ENCODE peak calls at places on chromosomes 1 and 21, in nine cellular contexts. J is K562; S is ovary; N is thyroid gland; X is CD8-positive, alpha-beta T cell; P is NB4; I is H9; W is A549; M is GM20000. Z is an unnamed sample.
A peak's percentile ranks its signal among the peaks of the same experiment; 100 is the strongest.

GRCh38 chr1:153723687-153724086 is 4.2 kb upstream of the INTS3 start:
- DNase-seq in J (no peak), S (no peak), N (no peak), X (no peak), P (no peak), I (no peak), W (no peak), M (no peak), Z (no peak)

GRCh38 chr1:25797939-25798338 is 2.1 kb upstream of the SELENON start:
- DNase-seq in J (peak; percentile 67), S (no peak), N (no peak), X (peak; percentile 29), P (peak; percentile 65), I (peak; percentile 84), W (peak; percentile 60), M (no peak), Z (peak; percentile 52)

GRCh38 chr1:201468501-201468843 is 516 bp downstream of the PHLDA3 start:
- DNase-seq in J (no peak), S (peak; percentile 72), N (no peak), X (no peak), P (no peak), I (no peak), W (no peak), M (peak; percentile 69), Z (peak; percentile 60)

GRCh38 chr1:245809361-245809760 is 654.6 kb downstream of the KIF26B start:
- DNase-seq in J (no peak), S (no peak), N (no peak), X (no peak), P (peak; percentile 6), I (no peak), W (no peak), M (no peak), Z (no peak)

GRCh38 chr1:114756009-114756892 is 1.5 kb downstream of the CSDE1 start:
- DNase-seq in J (no peak), S (no peak), N (no peak), X (no peak), P (peak; percentile 6), I (no peak), W (no peak), M (peak; percentile 44), Z (no peak)

GRCh38 chr1:94398356-94398755 is 19.8 kb upstream of the ABCD3 start:
- DNase-seq in J (no peak), S (no peak), N (no peak), X (no peak), P (no peak), I (no peak), W (no peak), M (no peak), Z (no peak)

GRCh38 chr1:61202854-61203603 is 120.7 kb downstream of the NFIA start:
- DNase-seq in J (no peak), S (peak; percentile 29), N (no peak), X (no peak), P (no peak), I (no peak), W (no peak), M (no peak), Z (no peak)

GRCh38 chr1:89844236-89844807 is 23.5 kb downstream of the LRRC8D start:
- DNase-seq in J (no peak), S (no peak), N (no peak), X (peak; percentile 52), P (no peak), I (no peak), W (no peak), M (peak; percentile 46), Z (no peak)

GRCh38 chr1:50971748-50972305 is 1.8 kb downstream of the CDKN2C start:
- DNase-seq in J (no peak), S (no peak), N (no peak), X (no peak), P (no peak), I (no peak), W (no peak), M (peak; percentile 39), Z (no peak)

GRCh38 chr1:16164821-16165364 is 9.0 kb upstream of the EPHA2 start:
- DNase-seq in J (no peak), S (no peak), N (peak; percentile 47), X (no peak), P (no peak), I (no peak), W (no peak), M (no peak), Z (no peak)

GRCh38 chr21:35984654-35985366 is 75.5 kb downstream of the SETD4 start:
- DNase-seq in J (no peak), S (no peak), N (no peak), X (no peak), P (no peak), I (no peak), W (no peak), M (no peak), Z (no peak)
- TF ChIP-seq CTCF in J (no peak), S (no peak), N (no peak), X (no peak), P (no peak), I (peak; percentile 36), W (no peak), M (no peak), Z (no peak)

DNA sequence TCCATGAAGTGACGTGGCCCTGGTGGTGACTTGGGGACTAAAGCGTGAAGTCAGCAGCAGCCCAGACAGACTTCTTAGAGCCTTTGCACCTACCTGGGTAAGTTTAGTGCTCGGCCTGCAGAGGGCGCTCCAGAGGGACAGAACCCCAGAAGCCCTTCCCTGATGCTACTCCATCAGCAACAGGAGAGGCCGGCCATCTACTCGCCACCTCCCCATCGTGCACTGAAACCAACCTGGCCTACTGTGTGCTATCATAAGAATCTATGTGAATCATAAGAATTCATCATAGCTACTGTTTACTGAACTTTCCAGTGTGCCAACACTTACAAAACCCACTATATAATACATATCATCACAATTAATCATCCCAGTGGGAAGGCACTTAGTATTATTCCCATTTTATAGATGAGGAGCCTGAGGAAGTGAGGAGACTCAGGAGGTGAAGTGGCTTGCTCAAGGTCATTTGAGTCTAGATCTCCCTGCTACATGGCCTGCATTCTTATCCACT is 7.9 kb upstream of the EDN2 start:
- DNase-seq in J (peak; percentile 86), S (no peak), N (no peak), X (peak; percentile 20), P (peak; percentile 67), I (peak; percentile 83), W (no peak), M (peak; percentile 67), Z (no peak)
- TF ChIP-seq CTCF in J (peak; percentile 95), S (no peak), N (no peak), X (peak; percentile 26), P (peak; percentile 80), I (peak; percentile 86), W (peak; percentile 50), M (peak; percentile 56), Z (peak; percentile 43)

DNA sequence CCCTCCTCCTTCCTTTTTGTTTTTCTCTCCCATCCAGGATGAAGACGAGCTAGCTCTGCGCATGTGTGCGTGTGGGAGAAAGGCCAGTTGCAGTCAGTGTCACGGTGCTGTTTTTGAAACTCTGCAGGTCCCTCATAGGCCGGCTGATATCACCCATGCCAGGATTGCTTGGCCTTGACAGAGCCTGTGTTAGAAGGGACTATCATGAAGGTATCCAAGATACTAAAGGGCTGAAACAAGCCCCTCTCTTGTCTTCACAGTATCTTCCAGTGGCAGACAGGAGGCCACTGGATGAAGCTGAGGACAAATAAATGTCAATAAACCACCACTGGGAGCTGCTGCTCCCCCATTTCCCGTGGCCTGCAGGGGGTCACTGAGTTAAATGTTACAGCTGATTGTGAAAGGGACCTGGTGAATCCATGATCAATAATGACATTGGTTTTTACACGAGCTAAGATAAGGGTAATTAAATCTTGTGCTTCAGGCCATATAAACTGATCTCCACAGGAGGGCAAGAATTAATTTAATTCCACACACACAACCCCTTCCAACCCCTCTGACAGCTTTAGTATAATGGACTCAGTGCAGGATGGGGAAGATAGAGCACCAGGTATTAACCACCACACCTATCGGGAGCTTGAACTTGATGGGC is 64.6 kb upstream of the TARBP1 start:
- DNase-seq in J (peak; percentile 39), S (peak; percentile 73), N (no peak), X (no peak), P (no peak), I (no peak), W (no peak), M (no peak), Z (no peak)
- TF ChIP-seq CTCF in J (no peak), S (peak; percentile 9), N (no peak), X (no peak), P (no peak), I (peak; percentile 18), W (no peak), M (no peak), Z (no peak)

GRCh38 chr1:6080469-6080868 is 34.8 kb downstream of the KCNAB2 start:
- DNase-seq in J (peak; percentile 42), S (no peak), N (peak; percentile 41), X (no peak), P (no peak), I (no peak), W (no peak), M (no peak), Z (no peak)
- TF ChIP-seq CTCF in J (peak; percentile 43), S (no peak), N (no peak), X (no peak), P (no peak), I (peak; percentile 40), W (no peak), M (no peak), Z (no peak)

GRCh38 chr1:110433803-110434202 is 17.1 kb upstream of the PROK1 start:
- DNase-seq in J (peak; percentile 84), S (no peak), N (peak; percentile 38), X (no peak), P (peak; percentile 86), I (peak; percentile 79), W (peak; percentile 64), M (no peak), Z (peak; percentile 44)
- TF ChIP-seq CTCF in J (peak; percentile 59), S (no peak), N (no peak), X (no peak), P (peak; percentile 46), I (no peak), W (peak; percentile 11), M (no peak), Z (no peak)

DNA sequence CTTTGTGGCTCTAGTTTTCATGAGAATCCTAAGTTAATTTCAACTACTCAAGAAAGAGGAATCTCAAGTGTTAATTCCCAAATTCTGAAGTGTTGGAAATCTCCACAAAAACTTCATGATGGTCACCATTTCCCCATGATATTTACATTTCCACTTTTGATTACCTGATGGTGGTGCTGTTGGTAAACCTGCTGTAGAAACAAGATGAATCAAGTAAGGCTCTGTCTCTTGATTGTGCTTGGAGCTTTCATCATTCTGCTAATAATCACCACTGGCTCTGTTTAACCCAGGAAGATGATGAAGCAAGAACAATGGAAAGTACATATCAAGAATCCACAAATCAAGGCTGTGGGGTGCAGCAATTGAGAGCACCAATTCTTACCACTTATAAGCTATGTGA is 77.8 kb downstream of the C4BPA start:
- DNase-seq in J (no peak), S (no peak), N (no peak), X (no peak), P (peak; percentile 2), I (no peak), W (no peak), M (no peak), Z (no peak)
- TF ChIP-seq CTCF in J (peak; percentile 29), S (no peak), N (no peak), X (no peak), P (no peak), I (no peak), W (peak; percentile 22), M (no peak), Z (no peak)